ENCODE peak calls at places on chromosomes 2 and 18, in four cellular contexts. O is Peyer's patch, P is fibroblast of mammary gland, K is neuronal stem cell. B is an unnamed sample.

GRCh38 chr2:111705711-111706323 is 178.2 kb downstream of the ANAPC1 start:
- DNase-seq in O (no peak), P (peak; percentile 95), K (peak; percentile 65), B (peak; percentile 83)

GRCh38 chr2:224934542-224935188 is 107.6 kb downstream of the DOCK10 start:
- DNase-seq in O (no peak), P (peak; percentile 66), K (no peak), B (no peak)

GRCh38 chr2:165572155-165572554 is 102.7 kb downstream of the CSRNP3 start:
- DNase-seq in O (no peak), P (no peak), K (no peak), B (no peak)

GRCh38 chr2:8018956-8019355 is 662.9 kb upstream of the ID2 start:
- DNase-seq in O (no peak), P (no peak), K (no peak), B (no peak)

GRCh38 chr2:175414872-175415487 is 233.5 kb upstream of the ATP5MC3 start:
- DNase-seq in O (no peak), P (peak; percentile 74), K (peak; percentile 49), B (peak; percentile 73)

GRCh38 chr2:63056309-63057065 is 5.9 kb downstream of the OTX1 start:
- DNase-seq in O (peak; percentile 66), P (peak; percentile 22), K (peak; percentile 63), B (no peak)

GRCh38 chr2:96580771-96581170 is 44.2 kb downstream of the ARID5A start:
- DNase-seq in O (no peak), P (no peak), K (no peak), B (peak; percentile 17)

GRCh38 chr18:9139400-9140039 is 2.9 kb downstream of the ANKRD12 start:
- DNase-seq in O (no peak), P (no peak), K (no peak), B (no peak)

GRCh38 chr2:196112408-196113039 is 43.9 kb upstream of the DNAH7 start:
- DNase-seq in O (no peak), P (peak; percentile 94), K (no peak), B (peak; percentile 68)

GRCh38 chr18:63410792-63411191 is 11.5 kb downstream of the VPS4B start:
- DNase-seq in O (no peak), P (peak; percentile 86), K (no peak), B (peak; percentile 71)

GRCh38 chr2:220491633-220492032 is 864.2 kb downstream of the SLC4A3 start:
- DNase-seq in O (no peak), P (no peak), K (no peak), B (no peak)

GRCh38 chr2:159908623-159909022 is 110.6 kb upstream of the CD302 start:
- DNase-seq in O (no peak), P (no peak), K (no peak), B (no peak)

GRCh38 chr18:48135436-48135966 is 205.0 kb upstream of the SMAD2 start:
- DNase-seq in O (no peak), P (no peak), K (no peak), B (no peak)

GRCh38 chr2:192960945-192961344 is 766.2 kb upstream of the TMEFF2 start:
- DNase-seq in O (no peak), P (peak; percentile 6), K (no peak), B (no peak)

GRCh38 chr2:111142101-111142500 is 21.4 kb downstream of the BCL2L11 start:
- DNase-seq in O (no peak), P (no peak), K (no peak), B (no peak)

GRCh38 chr2:180359522-180360282 is 352.6 kb upstream of the CWC22 start:
- DNase-seq in O (no peak), P (peak; percentile 10), K (no peak), B (no peak)

GRCh38 chr2:96541326-96541725 is 4.8 kb downstream of the ARID5A start:
- DNase-seq in O (no peak), P (peak; percentile 89), K (no peak), B (peak; percentile 73)

GRCh38 chr2:32977228-32977758 is 30.5 kb downstream of the LTBP1 start:
- DNase-seq in O (peak; percentile 88), P (peak; percentile 63), K (no peak), B (peak; percentile 20)

GRCh38 chr2:219629976-219630695 is 2.7 kb downstream of the SLC4A3 start:
- DNase-seq in O (no peak), P (no peak), K (no peak), B (no peak)

DNA sequence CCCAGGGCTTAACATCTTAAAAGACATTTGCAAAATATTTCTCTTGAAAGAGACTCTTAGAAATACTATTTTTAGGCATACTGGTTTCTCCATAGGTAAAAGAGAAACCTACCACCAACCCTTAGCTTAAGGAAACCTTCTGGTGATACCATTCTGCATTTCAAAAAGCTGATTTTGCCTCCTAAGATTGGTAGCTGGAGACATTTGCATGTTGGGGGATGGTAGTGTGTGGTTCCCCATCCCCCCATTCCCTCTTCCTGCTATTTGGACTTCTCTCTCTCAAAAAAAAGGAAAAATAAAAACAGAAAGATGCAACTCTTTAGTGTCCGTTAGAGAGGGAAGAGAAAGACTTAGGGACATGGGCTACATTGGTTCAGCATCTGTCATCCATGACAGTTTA is 4.2 kb downstream of the LRRTM1 start:
- DNase-seq in O (no peak), P (no peak), K (no peak), B (no peak)
- H3K4me3 ChIP-seq in O (no peak overlapping the region), P (no peak overlapping the region), K (no peak overlapping the region), B (no peak overlapping the region)

DNA sequence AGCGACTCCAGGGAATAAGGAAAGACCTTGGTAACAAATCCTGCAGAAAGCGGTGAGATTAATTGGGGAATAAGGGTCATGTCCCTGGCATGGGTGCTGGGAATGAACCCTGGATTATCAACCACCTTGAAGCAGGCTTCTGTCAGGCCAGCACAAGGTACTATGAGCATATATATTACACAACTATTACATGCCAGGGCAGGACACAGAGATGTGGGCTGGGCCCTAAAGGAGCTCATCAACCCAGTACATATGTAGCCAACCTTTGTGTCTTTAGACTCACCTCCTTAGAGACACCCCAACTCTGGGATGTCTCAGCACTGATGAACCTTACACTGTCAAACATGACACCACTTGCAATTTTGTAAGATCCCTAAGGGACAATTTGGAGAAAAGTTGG is 3.4 kb downstream of the SFXN5 start:
- DNase-seq in O (no peak), P (no peak), K (no peak), B (no peak)
- H3K4me3 ChIP-seq in O (no peak overlapping the region), P (no peak overlapping the region), K (no peak overlapping the region), B (no peak overlapping the region)

GRCh38 chr18:61554117-61554776 is 221.0 kb downstream of the CDH20 start:
- DNase-seq in O (no peak), P (no peak), K (no peak), B (no peak)
- H3K4me3 ChIP-seq in O (no peak overlapping the region), P (no peak overlapping the region), K (no peak overlapping the region), B (peak overlapping the region; percentile 29)

DNA sequence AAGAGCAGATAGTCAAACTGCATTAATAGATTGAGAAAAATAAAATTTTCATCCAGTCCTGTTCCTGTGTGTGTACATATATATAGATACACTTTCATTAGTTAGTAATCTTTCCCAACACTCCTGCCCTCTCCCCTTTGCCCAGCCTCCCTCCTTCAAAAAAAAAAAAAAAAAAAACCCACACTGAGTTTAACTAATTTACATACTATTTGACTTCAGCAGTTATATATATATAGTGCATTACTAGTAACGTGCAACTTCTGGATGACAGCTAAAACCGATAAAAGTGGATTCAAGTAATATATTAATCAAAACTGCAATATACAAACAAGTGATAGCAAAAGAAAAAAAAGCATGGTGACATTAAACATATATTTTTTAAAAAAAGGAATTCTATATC is 1.4 kb downstream of the FIGN start:
- DNase-seq in O (no peak), P (no peak), K (no peak), B (no peak)
- H3K4me3 ChIP-seq in O (peak overlapping the region; percentile 32), P (peak overlapping the region; percentile 89), K (no peak overlapping the region), B (peak overlapping the region; percentile 93)

DNA sequence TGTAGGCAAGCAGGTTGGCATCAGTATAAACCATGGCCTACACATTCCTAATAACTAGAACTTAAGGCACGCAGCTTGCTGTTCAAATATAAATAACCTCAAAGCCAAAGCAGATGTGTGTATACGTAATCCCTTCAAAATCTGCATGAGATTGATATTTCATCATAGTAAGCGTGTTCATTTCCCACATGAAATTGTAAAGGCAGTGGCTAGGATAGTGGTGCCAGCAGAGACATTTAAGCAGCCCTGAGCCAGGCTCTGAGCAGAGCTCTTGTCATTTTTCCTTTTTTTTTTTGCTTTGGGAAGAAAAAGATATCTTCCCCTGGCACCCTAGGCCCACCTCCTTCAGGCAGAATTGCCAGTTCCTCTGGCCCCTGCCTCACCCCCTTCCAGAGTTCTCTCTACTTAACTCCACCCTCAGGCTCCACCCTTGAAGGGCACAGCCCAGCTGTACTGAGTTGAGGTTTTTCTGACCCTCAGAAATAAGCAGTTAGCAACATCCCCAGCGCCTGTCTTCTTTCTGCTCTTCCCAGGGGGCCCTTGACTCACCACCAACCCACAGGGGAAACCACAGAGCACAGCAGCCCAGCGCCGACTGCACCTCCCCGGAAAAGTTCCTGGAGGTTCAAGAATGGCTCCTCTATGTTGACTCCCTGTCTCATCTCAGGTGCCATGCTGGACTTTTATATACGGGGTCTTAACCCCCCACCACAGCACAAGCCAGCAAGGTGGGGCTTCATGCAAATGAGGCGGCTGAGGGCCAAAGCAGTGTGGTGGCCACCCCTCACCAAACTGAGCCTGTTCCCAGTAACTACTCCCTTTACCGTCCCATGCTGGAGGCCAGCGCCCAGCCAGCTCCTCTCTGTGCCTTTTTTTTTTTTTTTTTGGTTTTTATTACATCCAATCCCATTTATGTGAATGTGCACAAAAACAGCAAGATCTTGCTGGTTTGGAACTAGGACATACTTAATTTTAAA is 84.7 kb downstream of the EHD3 start:
- DNase-seq in O (no peak), P (peak; percentile 74), K (no peak), B (peak; percentile 92)
- H3K4me3 ChIP-seq in O (no peak overlapping the region), P (no peak overlapping the region), K (no peak overlapping the region), B (peak overlapping the region; percentile 13)